ENCODE peak calls at places on chromosomes 16 and 17, in eight cellular contexts. H is NCI-H187; G is GF-D8; K is NCI-H1092; F is NCI-H774; C is NCI-H460; E is activated T-helper 1 cell treated with anti-CD3 and anti-CD28 coated beads, Interleukin-12 subunit alpha, Interleukin-12 subunit beta, Interleukin-2, Interleukin-4 antibody, amounts not matched to agents 30 ng/mL and 10 ng/mL and 1 ng/mL, durations not matched to agents 14 hours and 24 hours and 36 hours; U is AG09309. L is an unnamed sample.

GRCh38 chr17:56737741-56738161 is 96.0 kb downstream of the C17orf67 start:
- DNase-seq in H (no peak), G (no peak), K (no peak), F (no peak), C (no peak), E (no peak), U (peak), L (peak)

GRCh38 chr17:82297280-82297803 is 20.1 kb downstream of the CD7 start:
- DNase-seq in H (no peak), G (peak), K (no peak), F (peak), C (peak), E (peak), U (no peak), L (peak)

GRCh38 chr16:86042996-86043725 is 144.2 kb downstream of the IRF8 start:
- DNase-seq in H (no peak), G (no peak), K (no peak), F (no peak), C (no peak), E (no peak), U (no peak), L (no peak)

GRCh38 chr16:69772560-69773254 is 10.6 kb downstream of the WWP2 start:
- DNase-seq in H (no peak), G (no peak), K (no peak), F (no peak), C (no peak), E (no peak), U (no peak), L (no peak)

GRCh38 chr16:23952128-23953041 is 116.6 kb downstream of the PRKCB start:
- DNase-seq in H (no peak), G (peak), K (peak), F (no peak), C (no peak), E (no peak), U (no peak), L (peak)

GRCh38 chr16:75733305-75734141 is 7.2 kb upstream of the CPHXL start:
- DNase-seq in H (no peak), G (no peak), K (no peak), F (no peak), C (no peak), E (no peak), U (peak), L (no peak)

GRCh38 chr16:85204242-85205010 is 92.2 kb upstream of the CIBAR2 start:
- DNase-seq in H (no peak), G (no peak), K (no peak), F (no peak), C (no peak), E (no peak), U (peak), L (no peak)

GRCh38 chr17:56898874-56899273 is 15.0 kb downstream of the TRIM25 start:
- DNase-seq in H (no peak), G (no peak), K (no peak), F (no peak), C (no peak), E (no peak), U (no peak), L (no peak)

GRCh38 chr17:78506454-78507309 is 70.5 kb downstream of the DNAH17 start:
- DNase-seq in H (no peak), G (no peak), K (no peak), F (no peak), C (no peak), E (no peak), U (no peak), L (no peak)

GRCh38 chr16:23252310-23252709 is 49.8 kb upstream of the SCNN1B start:
- DNase-seq in H (no peak), G (no peak), K (no peak), F (no peak), C (no peak), E (no peak), U (no peak), L (no peak)

GRCh38 chr17:50365165-50365564 is 7.8 kb downstream of the MRPL27 start:
- DNase-seq in H (no peak), G (no peak), K (no peak), F (no peak), C (no peak), E (no peak), U (no peak), L (no peak)

GRCh38 chr17:46139365-46140210 is 53.6 kb downstream of the KANSL1 start:
- DNase-seq in H (no peak), G (no peak), K (no peak), F (no peak), C (no peak), E (no peak), U (no peak), L (no peak)

GRCh38 chr17:39225974-39226683 is 384 bp upstream of the STAC2 start:
- DNase-seq in H (no peak), G (no peak), K (peak), F (peak), C (no peak), E (no peak), U (no peak), L (no peak)

GRCh38 chr16:30997000-30997886 is 12.2 kb downstream of the HSD3B7 start:
- DNase-seq in H (no peak), G (no peak), K (no peak), F (peak), C (peak), E (peak), U (no peak), L (no peak)

GRCh38 chr17:5121186-5121841 is 5.5 kb downstream of the USP6 start:
- DNase-seq in H (no peak), G (no peak), K (no peak), F (no peak), C (no peak), E (no peak), U (no peak), L (no peak)

GRCh38 chr16:85037050-85037410 is 9.4 kb downstream of the KIAA0513 start:
- DNase-seq in H (no peak), G (no peak), K (no peak), F (no peak), C (peak), E (no peak), U (peak), L (no peak)

GRCh38 chr16:52117171-52117570 is 429.8 kb downstream of the TOX3 start:
- DNase-seq in H (no peak), G (no peak), K (no peak), F (no peak), C (no peak), E (no peak), U (no peak), L (no peak)